ENCODE peak calls at places on chromosomes 2 and 18, in five cellular contexts. F is fibroblast of mammary gland, O is endothelial cell of umbilical vein, E is astrocyte, Y is esophagus squamous epithelium. U is an unnamed sample.

GRCh38 chr2:240935101-240935876 is 29.2 kb downstream of the CROCC2 start:
- DNase-seq in F (no peak), O (no peak), E (no peak), Y (no peak), U (no peak)

GRCh38 chr2:237859082-237859433 is 365 bp upstream of the RAMP1 start:
- DNase-seq in F (no peak), O (no peak), E (no peak), Y (no peak), U (no peak)

GRCh38 chr2:43192939-43193651 is 33.3 kb downstream of the ZFP36L2 start:
- DNase-seq in F (no peak), O (no peak), E (no peak), Y (no peak), U (no peak)

GRCh38 chr2:234989183-234989701 is 37.4 kb downstream of the SH3BP4 start:
- DNase-seq in F (peak), O (peak), E (peak), Y (no peak), U (no peak)

GRCh38 chr2:232901711-232902578 is 31.9 kb downstream of the SNORC start:
- DNase-seq in F (peak), O (peak), E (peak), Y (no peak), U (peak)

GRCh38 chr2:42217307-42217706 is 48.2 kb downstream of the EML4 start:
- DNase-seq in F (no peak), O (no peak), E (no peak), Y (no peak), U (no peak)

GRCh38 chr2:161983010-161983651 is 90.9 kb downstream of the DPP4 start:
- DNase-seq in F (no peak), O (no peak), E (no peak), Y (no peak), U (peak)

GRCh38 chr2:189128961-189129360 is 50.6 kb downstream of the COL5A2 start:
- DNase-seq in F (peak), O (no peak), E (peak), Y (no peak), U (peak)

GRCh38 chr18:75276813-75277628 is 66.4 kb downstream of the TSHZ1 start:
- DNase-seq in F (peak), O (peak), E (peak), Y (no peak), U (peak)

GRCh38 chr2:120488531-120488930 is 142.6 kb downstream of the INHBB start:
- DNase-seq in F (no peak), O (no peak), E (no peak), Y (no peak), U (no peak)

GRCh38 chr2:149661844-149662243 is 74.3 kb upstream of the MMADHC start:
- DNase-seq in F (peak), O (peak), E (peak), Y (no peak), U (peak)

GRCh38 chr2:169136885-169137534 is 67.6 kb downstream of the DHRS9 start:
- DNase-seq in F (no peak), O (peak), E (peak), Y (no peak), U (no peak)

GRCh38 chr2:36871068-36871707 is 95.1 kb downstream of the STRN start:
- DNase-seq in F (peak), O (no peak), E (no peak), Y (no peak), U (no peak)

GRCh38 chr18:8730080-8730827 is 24.9 kb downstream of the MTCL1 start:
- DNase-seq in F (peak), O (peak), E (peak), Y (no peak), U (peak)

GRCh38 chr2:175605989-175606841 is 395.9 kb downstream of the LNPK start:
- DNase-seq in F (peak), O (no peak), E (no peak), Y (no peak), U (no peak)

GRCh38 chr2:555164-555922 is 121.9 kb downstream of the TMEM18 start:
- DNase-seq in F (no peak), O (no peak), E (no peak), Y (no peak), U (no peak)

GRCh38 chr2:43437363-43437762 is 158.5 kb downstream of the THADA start:
- DNase-seq in F (no peak), O (no peak), E (no peak), Y (no peak), U (no peak)

GRCh38 chr2:6940820-6941219 is 23.6 kb downstream of the RNF144A start:
- DNase-seq in F (no peak), O (no peak), E (no peak), Y (no peak), U (no peak)

GRCh38 chr18:32438173-32438572 is 32.5 kb downstream of the GAREM1 start:
- DNase-seq in F (no peak), O (no peak), E (no peak), Y (no peak), U (no peak)

GRCh38 chr2:124640221-124640750 is 615.2 kb downstream of the CNTNAP5 start:
- DNase-seq in F (no peak), O (no peak), E (no peak), Y (no peak), U (no peak)

GRCh38 chr2:136135924-136136906 is 18.3 kb upstream of the CXCR4 start:
- DNase-seq in F (no peak), O (no peak), E (peak), Y (peak), U (no peak)

GRCh38 chr2:66717491-66717890 is 282.6 kb downstream of the MEIS1 start:
- DNase-seq in F (peak), O (no peak), E (peak), Y (no peak), U (no peak)

GRCh38 chr2:18049325-18049724 is 170.9 kb downstream of the KCNS3 start:
- DNase-seq in F (no peak), O (no peak), E (no peak), Y (no peak), U (no peak)

GRCh38 chr2:169091761-169092523 is 22.6 kb downstream of the DHRS9 start:
- DNase-seq in F (peak), O (no peak), E (peak), Y (no peak), U (peak)

GRCh38 chr18:75846321-75846720 is 418.8 kb upstream of the SMIM21 start:
- DNase-seq in F (no peak), O (no peak), E (no peak), Y (no peak), U (no peak)

GRCh38 chr2:182914852-182915251 is 48.4 kb upstream of the FRZB start:
- DNase-seq in F (no peak), O (no peak), E (no peak), Y (no peak), U (no peak)

GRCh38 chr2:11168488-11168887 is 13.2 kb downstream of the SLC66A3 start:
- DNase-seq in F (no peak), O (no peak), E (no peak), Y (no peak), U (no peak)

GRCh38 chr18:31278609-31279071 is 39.3 kb upstream of the DSG1 start:
- DNase-seq in F (no peak), O (no peak), E (no peak), Y (no peak), U (no peak)

GRCh38 chr2:181465686-181466375 is 8.6 kb downstream of the ITGA4 start:
- DNase-seq in F (peak), O (no peak), E (peak), Y (no peak), U (peak)

GRCh38 chr2:10067881-10068280 is 12.3 kb downstream of the CYS1 start:
- DNase-seq in F (no peak), O (no peak), E (no peak), Y (no peak), U (no peak)

GRCh38 chr2:72917875-72918660 is 749 bp downstream of the EMX1 start:
- DNase-seq in F (no peak), O (no peak), E (no peak), Y (no peak), U (no peak)

GRCh38 chr18:39742015-39742466 is 2176.4 kb upstream of the CELF4 start:
- DNase-seq in F (no peak), O (peak), E (peak), Y (no peak), U (peak)

DNA sequence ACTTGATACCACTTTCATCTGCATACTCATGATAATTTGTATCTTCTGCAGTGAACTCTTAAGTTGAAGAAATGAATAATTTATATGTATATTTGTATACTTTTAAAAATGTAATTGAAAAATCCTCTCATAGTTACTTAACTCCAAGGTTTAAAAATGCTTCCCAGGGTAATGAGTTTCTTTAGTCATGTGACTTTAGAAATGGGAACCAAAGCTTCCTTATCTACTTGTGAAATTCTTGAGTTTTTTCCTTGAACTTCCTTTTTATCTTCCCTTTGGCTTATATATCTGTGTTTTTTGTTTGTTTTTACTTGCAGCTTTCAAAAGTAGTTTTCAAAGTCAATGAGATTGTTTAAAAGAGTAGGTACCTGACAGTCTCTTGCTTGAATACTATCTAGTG is 4.5 kb downstream of the CFLAR start:
- DNase-seq in F (no peak), O (no peak), E (no peak), Y (no peak), U (no peak)
- H3K4me3 ChIP-seq in F (no peak), O (peak), E (no peak), Y (peak), U (peak)

GRCh38 chr2:40499437-40499836 is 47.5 kb upstream of the SLC8A1 start:
- DNase-seq in F (no peak), O (no peak), E (no peak), Y (no peak), U (no peak)

DNA sequence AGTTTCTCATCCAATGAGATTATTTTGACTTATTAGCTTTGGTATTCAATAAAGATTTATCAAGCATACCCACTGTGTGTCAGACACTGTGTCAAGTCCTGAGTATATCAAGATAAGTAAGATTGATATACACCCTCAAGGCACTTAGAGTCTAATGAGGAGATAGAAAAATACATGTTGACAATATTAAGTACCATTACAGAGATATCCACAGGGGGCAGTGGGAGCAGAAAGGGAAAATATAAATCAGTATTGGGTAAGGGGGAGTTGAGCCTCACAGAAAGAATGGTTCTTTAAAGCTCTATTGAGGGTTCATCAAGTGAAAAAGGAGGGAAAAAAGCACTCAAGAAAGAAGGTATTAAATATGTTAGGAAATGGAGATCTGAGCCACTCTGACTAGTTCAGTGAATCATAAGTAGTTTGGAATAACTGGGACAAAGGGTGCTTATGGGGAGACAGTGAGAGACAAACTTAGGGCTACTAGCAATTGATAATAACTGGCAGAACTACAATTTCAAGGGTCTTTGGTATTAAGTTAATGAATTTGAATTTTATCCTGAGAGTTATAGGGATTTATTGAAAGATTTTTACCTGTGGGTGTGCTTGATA is 45.5 kb upstream of the SLC8A1 start:
- DNase-seq in F (peak), O (no peak), E (no peak), Y (no peak), U (no peak)
- TF ChIP-seq CTCF in F (peak), O (no peak), E (no peak), Y (no peak), U (peak)

DNA sequence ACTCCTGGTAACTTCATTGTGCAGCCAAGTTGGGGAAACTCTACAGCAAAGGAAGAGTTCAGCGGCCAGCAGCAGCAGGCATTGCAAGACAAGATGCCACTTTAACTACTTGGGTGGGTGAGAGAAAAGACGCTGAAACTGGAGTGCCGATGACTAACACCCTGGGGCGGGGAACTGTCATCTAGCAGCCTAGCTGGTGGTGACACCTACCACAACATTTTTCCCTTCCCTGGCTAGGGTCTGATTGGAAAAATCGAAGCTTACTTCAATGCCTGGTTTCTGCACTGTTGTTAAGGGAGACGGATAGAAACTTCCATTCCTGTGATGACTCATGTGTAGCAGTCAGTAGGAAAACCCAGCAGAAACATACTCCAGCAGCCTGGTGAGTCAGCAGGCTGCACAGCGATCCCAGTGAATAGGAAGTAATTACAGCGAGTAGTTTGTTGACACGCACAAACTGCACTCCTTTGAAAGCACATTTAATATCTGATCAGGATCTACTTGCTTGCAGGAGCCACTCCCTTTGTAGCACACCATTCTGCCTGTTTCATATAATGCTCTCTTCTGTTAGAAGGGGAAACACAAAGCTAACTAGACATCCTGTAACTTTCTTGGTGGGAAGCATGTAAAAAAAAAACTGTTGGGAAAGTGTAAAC is 62.1 kb upstream of the MAPRE2 start:
- DNase-seq in F (peak), O (peak), E (peak), Y (no peak), U (peak)
- H3K4me3 ChIP-seq in F (peak), O (peak), E (peak), Y (peak), U (peak)

GRCh38 chr2:239379641-239380170 is 21.1 kb downstream of the HDAC4 start:
- DNase-seq in F (no peak), O (no peak), E (no peak), Y (no peak), U (no peak)
- TF ChIP-seq CTCF in F (no peak), O (no peak), E (no peak), Y (no peak), U (no peak)

GRCh38 chr2:45012733-45013132 is 3.5 kb upstream of the SIX2 start:
- DNase-seq in F (no peak), O (no peak), E (no peak), Y (no peak), U (no peak)

GRCh38 chr2:45010706-45011036 is 1.4 kb upstream of the SIX2 start:
- DNase-seq in F (peak), O (no peak), E (no peak), Y (no peak), U (no peak)

GRCh38 chr2:45013229-45014015 is 4.2 kb upstream of the SIX2 start:
- DNase-seq in F (no peak), O (no peak), E (no peak), Y (no peak), U (no peak)

GRCh38 chr2:45011621-45012602 is 2.7 kb upstream of the SIX2 start:
- DNase-seq in F (peak), O (no peak), E (no peak), Y (no peak), U (no peak)

DNA sequence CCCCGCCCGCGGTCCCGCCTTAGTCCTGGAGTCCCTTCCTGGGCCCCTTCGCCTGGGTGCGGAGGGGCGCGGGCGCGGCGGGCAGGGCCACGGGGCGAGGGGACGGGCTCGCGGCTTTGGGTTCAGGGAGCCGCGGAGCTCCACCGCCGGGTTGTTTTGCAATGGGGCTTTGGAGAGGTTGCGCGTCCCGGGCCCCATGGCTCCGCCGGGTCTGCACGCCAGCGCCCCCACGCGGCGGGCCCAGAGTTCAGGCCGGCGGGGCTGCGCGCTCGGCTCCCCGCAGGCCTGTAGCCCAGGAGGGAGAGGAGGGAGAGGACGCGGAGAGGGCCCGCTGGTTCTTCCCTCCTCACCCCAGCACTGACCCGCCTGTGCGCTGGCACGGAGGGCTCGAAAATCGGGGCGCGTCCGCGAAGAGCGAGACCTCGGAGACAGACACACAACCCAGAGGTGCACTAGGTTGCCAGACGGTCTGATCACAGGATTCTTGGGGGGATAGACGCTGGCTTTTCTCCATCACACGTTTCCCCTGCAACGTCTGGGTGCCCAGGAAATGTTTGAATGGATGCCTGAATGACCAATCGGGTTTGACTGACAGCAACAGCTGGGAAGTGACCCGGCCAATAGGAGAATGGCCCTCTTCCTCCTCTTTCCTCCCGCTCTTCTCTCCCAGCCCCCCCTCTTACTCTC is 4.9 kb upstream of the SIX2 start:
- DNase-seq in F (peak), O (peak), E (no peak), Y (no peak), U (peak)
- H3K4me3 ChIP-seq in F (peak), O (peak), E (peak), Y (peak), U (peak)

DNA sequence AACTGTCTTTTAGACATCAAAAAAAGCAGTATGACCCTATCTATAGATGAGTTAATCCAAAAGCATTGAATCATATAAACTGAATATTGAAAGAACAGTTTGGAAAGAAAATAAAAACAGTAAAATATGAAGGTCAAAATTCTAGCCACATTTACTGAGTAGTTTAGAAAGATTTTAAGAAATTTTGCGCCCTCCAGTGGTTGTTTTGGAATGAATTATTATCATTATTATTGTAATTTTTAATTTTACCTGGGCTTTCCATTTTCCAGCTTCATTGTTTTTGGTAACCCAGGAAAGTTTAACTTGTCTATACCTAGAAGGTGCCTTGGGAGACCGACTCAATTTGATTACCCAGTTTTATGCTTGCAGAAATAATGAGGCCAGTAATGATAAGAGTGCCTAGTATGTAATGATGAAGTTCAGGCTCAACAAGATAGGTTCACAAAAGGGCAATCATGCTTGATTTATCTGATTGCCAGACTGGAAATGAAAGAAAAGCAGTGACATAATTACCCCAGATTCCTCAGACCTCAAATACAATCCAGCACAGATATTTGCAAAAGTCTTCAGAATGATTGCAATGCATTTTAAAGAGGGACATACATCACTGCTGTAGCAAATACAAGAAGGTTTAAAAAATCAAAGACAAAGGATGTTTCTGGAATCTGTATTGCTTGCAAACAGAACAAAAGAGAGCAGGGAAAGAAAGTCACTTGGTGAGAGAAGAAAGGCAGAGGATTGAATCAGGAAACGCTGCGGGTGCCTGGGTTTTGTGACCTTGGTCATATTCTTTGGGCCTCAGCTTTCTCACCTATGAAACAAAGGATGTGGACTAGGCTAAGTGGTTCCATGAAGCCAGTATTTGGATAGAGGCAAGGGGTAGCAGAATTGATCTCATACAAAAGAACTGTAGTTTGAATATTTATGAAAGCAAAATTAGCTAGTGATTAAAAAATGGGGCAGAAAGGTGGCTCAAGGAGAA is 153.8 kb downstream of the MAP2 start:
- DNase-seq in F (peak), O (peak), E (no peak), Y (no peak), U (peak)
- TF ChIP-seq CTCF in F (peak), O (no peak), E (peak), Y (no peak), U (peak)

GRCh38 chr2:96306370-96306769 is 1.0 kb upstream of the SNRNP200 start:
- DNase-seq in F (no peak), O (no peak), E (no peak), Y (no peak), U (no peak)
- H3K4me3 ChIP-seq in F (peak), O (peak), E (peak), Y (peak), U (peak)

DNA sequence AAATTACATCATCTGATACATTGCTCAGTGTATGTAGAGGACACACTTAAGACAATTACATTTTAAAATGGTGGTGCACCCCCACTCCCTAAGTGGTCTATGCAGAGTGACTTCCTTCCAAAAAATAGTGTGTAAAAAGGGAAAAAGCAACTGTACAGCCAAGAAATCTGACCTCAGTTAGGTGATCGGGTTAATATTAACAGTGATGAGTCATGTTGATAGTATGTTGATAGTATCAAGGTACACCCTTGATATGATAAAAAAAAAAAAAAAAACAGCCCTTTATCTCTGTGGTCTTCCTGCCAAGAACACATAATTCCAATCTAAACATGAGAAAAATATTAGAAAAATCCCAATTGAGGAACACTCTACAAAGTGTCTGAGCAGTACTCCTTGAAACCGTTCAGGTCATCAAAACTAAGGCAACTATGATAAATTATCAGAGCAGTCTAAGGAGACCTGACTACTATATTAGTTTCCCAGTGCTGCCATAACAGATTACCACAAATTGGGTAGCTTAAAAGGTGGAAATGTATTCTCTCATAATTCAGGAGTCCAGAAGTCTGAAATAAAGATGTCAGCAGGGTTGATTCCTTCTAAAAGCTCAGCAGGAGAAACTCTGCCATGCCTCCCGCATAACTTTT is 171.9 kb downstream of the ARHGAP28 start:
- DNase-seq in F (no peak), O (no peak), E (no peak), Y (no peak), U (no peak)
- TF ChIP-seq CTCF in F (no peak), O (no peak), E (no peak), Y (no peak), U (no peak)

U was measured in fibroblast of villous mesenchyme.